ENCODE peak calls at places on chromosomes 11 and 22, in ten cellular contexts. One of them, this sample, is unnamed.

GRCh38 chr11:106160494-106160893 is 83.0 kb downstream of the AASDHPPT start:
- DNase-seq in choroid plexus epithelial cell: peak
- DNase-seq in stimulated activated CD8-positive, alpha-beta memory T cell treated with anti-CD3 and anti-CD28 coated beads, Interleukin-7, amount 100 ng/mL, for 1 hour: no peak
- DNase-seq in activated naive CD8-positive, alpha-beta T cell treated with anti-CD3 and anti-CD28 coated beads, Interleukin-2, amount 50 U/mL, for 16 hours: no peak
- DNase-seq in HS-5: no peak
- DNase-seq in KBM-7: no peak
- DNase-seq in NCI-H1092 treated with DMSO at 0.1 percent for 48 hours: no peak
- DNase-seq in AG04449: no peak
- DNase-seq in A172: peak
- DNase-seq in upper lobe of right lung: no peak
- DNase-seq in this sample: no peak

GRCh38 chr11:35343033-35343598 is 76.2 kb downstream of the SLC1A2 start:
- DNase-seq in choroid plexus epithelial cell: no peak
- DNase-seq in stimulated activated CD8-positive, alpha-beta memory T cell treated with anti-CD3 and anti-CD28 coated beads, Interleukin-7, amount 100 ng/mL, for 1 hour: no peak
- DNase-seq in activated naive CD8-positive, alpha-beta T cell treated with anti-CD3 and anti-CD28 coated beads, Interleukin-2, amount 50 U/mL, for 16 hours: no peak
- DNase-seq in HS-5: no peak
- DNase-seq in KBM-7: no peak
- DNase-seq in NCI-H1092 treated with DMSO at 0.1 percent for 48 hours: no peak
- DNase-seq in AG04449: no peak
- DNase-seq in A172: no peak
- DNase-seq in upper lobe of right lung: no peak
- DNase-seq in this sample: no peak

GRCh38 chr11:128884703-128885338 is 6.3 kb upstream of the KCNJ5 start:
- DNase-seq in choroid plexus epithelial cell: peak
- DNase-seq in stimulated activated CD8-positive, alpha-beta memory T cell treated with anti-CD3 and anti-CD28 coated beads, Interleukin-7, amount 100 ng/mL, for 1 hour: peak
- DNase-seq in activated naive CD8-positive, alpha-beta T cell treated with anti-CD3 and anti-CD28 coated beads, Interleukin-2, amount 50 U/mL, for 16 hours: no peak
- DNase-seq in HS-5: no peak
- DNase-seq in KBM-7: peak
- DNase-seq in NCI-H1092 treated with DMSO at 0.1 percent for 48 hours: peak
- DNase-seq in AG04449: no peak
- DNase-seq in A172: peak
- DNase-seq in upper lobe of right lung: no peak
- DNase-seq in this sample: peak

GRCh38 chr22:20887375-20887774 is 28.6 kb downstream of the SNAP29 start:
- DNase-seq in choroid plexus epithelial cell: no peak
- DNase-seq in stimulated activated CD8-positive, alpha-beta memory T cell treated with anti-CD3 and anti-CD28 coated beads, Interleukin-7, amount 100 ng/mL, for 1 hour: no peak
- DNase-seq in activated naive CD8-positive, alpha-beta T cell treated with anti-CD3 and anti-CD28 coated beads, Interleukin-2, amount 50 U/mL, for 16 hours: no peak
- DNase-seq in HS-5: no peak
- DNase-seq in KBM-7: no peak
- DNase-seq in NCI-H1092 treated with DMSO at 0.1 percent for 48 hours: no peak
- DNase-seq in AG04449: no peak
- DNase-seq in A172: peak
- DNase-seq in upper lobe of right lung: no peak
- DNase-seq in this sample: no peak

GRCh38 chr11:69940246-69940610 is 121.0 kb upstream of the FGF3 start:
- DNase-seq in choroid plexus epithelial cell: no peak
- DNase-seq in stimulated activated CD8-positive, alpha-beta memory T cell treated with anti-CD3 and anti-CD28 coated beads, Interleukin-7, amount 100 ng/mL, for 1 hour: no peak
- DNase-seq in activated naive CD8-positive, alpha-beta T cell treated with anti-CD3 and anti-CD28 coated beads, Interleukin-2, amount 50 U/mL, for 16 hours: no peak
- DNase-seq in HS-5: no peak
- DNase-seq in KBM-7: no peak
- DNase-seq in NCI-H1092 treated with DMSO at 0.1 percent for 48 hours: no peak
- DNase-seq in AG04449: no peak
- DNase-seq in A172: no peak
- DNase-seq in upper lobe of right lung: peak
- DNase-seq in this sample: no peak

GRCh38 chr22:45896961-45897538 is 79.9 kb downstream of the WNT7B start:
- DNase-seq in choroid plexus epithelial cell: no peak
- DNase-seq in stimulated activated CD8-positive, alpha-beta memory T cell treated with anti-CD3 and anti-CD28 coated beads, Interleukin-7, amount 100 ng/mL, for 1 hour: no peak
- DNase-seq in activated naive CD8-positive, alpha-beta T cell treated with anti-CD3 and anti-CD28 coated beads, Interleukin-2, amount 50 U/mL, for 16 hours: no peak
- DNase-seq in HS-5: no peak
- DNase-seq in KBM-7: no peak
- DNase-seq in NCI-H1092 treated with DMSO at 0.1 percent for 48 hours: no peak
- DNase-seq in AG04449: no peak
- DNase-seq in A172: no peak
- DNase-seq in upper lobe of right lung: peak
- DNase-seq in this sample: no peak

GRCh38 chr11:87005569-87005921 is 32.2 kb upstream of the TMEM135 start:
- DNase-seq in choroid plexus epithelial cell: no peak
- DNase-seq in stimulated activated CD8-positive, alpha-beta memory T cell treated with anti-CD3 and anti-CD28 coated beads, Interleukin-7, amount 100 ng/mL, for 1 hour: no peak
- DNase-seq in activated naive CD8-positive, alpha-beta T cell treated with anti-CD3 and anti-CD28 coated beads, Interleukin-2, amount 50 U/mL, for 16 hours: no peak
- DNase-seq in HS-5: no peak
- DNase-seq in KBM-7: no peak
- DNase-seq in NCI-H1092 treated with DMSO at 0.1 percent for 48 hours: no peak
- DNase-seq in AG04449: no peak
- DNase-seq in A172: no peak
- DNase-seq in upper lobe of right lung: no peak
- DNase-seq in this sample: no peak

GRCh38 chr22:39498368-39498767 is 3.7 kb upstream of the MIEF1 start:
- DNase-seq in choroid plexus epithelial cell: no peak
- DNase-seq in stimulated activated CD8-positive, alpha-beta memory T cell treated with anti-CD3 and anti-CD28 coated beads, Interleukin-7, amount 100 ng/mL, for 1 hour: no peak
- DNase-seq in activated naive CD8-positive, alpha-beta T cell treated with anti-CD3 and anti-CD28 coated beads, Interleukin-2, amount 50 U/mL, for 16 hours: no peak
- DNase-seq in HS-5: no peak
- DNase-seq in KBM-7: no peak
- DNase-seq in NCI-H1092 treated with DMSO at 0.1 percent for 48 hours: peak
- DNase-seq in AG04449: no peak
- DNase-seq in A172: no peak
- DNase-seq in upper lobe of right lung: no peak
- DNase-seq in this sample: no peak

GRCh38 chr11:15707194-15707593 is 592.5 kb downstream of the INSC start:
- DNase-seq in choroid plexus epithelial cell: no peak
- DNase-seq in stimulated activated CD8-positive, alpha-beta memory T cell treated with anti-CD3 and anti-CD28 coated beads, Interleukin-7, amount 100 ng/mL, for 1 hour: no peak
- DNase-seq in activated naive CD8-positive, alpha-beta T cell treated with anti-CD3 and anti-CD28 coated beads, Interleukin-2, amount 50 U/mL, for 16 hours: no peak
- DNase-seq in HS-5: no peak
- DNase-seq in KBM-7: no peak
- DNase-seq in NCI-H1092 treated with DMSO at 0.1 percent for 48 hours: peak
- DNase-seq in AG04449: no peak
- DNase-seq in A172: no peak
- DNase-seq in upper lobe of right lung: no peak
- DNase-seq in this sample: no peak

GRCh38 chr11:124086447-124086846 is 28.8 kb upstream of the VWA5A start:
- DNase-seq in choroid plexus epithelial cell: peak
- DNase-seq in stimulated activated CD8-positive, alpha-beta memory T cell treated with anti-CD3 and anti-CD28 coated beads, Interleukin-7, amount 100 ng/mL, for 1 hour: no peak
- DNase-seq in activated naive CD8-positive, alpha-beta T cell treated with anti-CD3 and anti-CD28 coated beads, Interleukin-2, amount 50 U/mL, for 16 hours: no peak
- DNase-seq in HS-5: no peak
- DNase-seq in KBM-7: no peak
- DNase-seq in NCI-H1092 treated with DMSO at 0.1 percent for 48 hours: peak
- DNase-seq in AG04449: no peak
- DNase-seq in A172: no peak
- DNase-seq in upper lobe of right lung: no peak
- DNase-seq in this sample: peak

GRCh38 chr11:111035746-111036145 is 209.8 kb upstream of the POU2AF2 start:
- DNase-seq in choroid plexus epithelial cell: no peak
- DNase-seq in stimulated activated CD8-positive, alpha-beta memory T cell treated with anti-CD3 and anti-CD28 coated beads, Interleukin-7, amount 100 ng/mL, for 1 hour: no peak
- DNase-seq in activated naive CD8-positive, alpha-beta T cell treated with anti-CD3 and anti-CD28 coated beads, Interleukin-2, amount 50 U/mL, for 16 hours: no peak
- DNase-seq in HS-5: no peak
- DNase-seq in KBM-7: no peak
- DNase-seq in NCI-H1092 treated with DMSO at 0.1 percent for 48 hours: no peak
- DNase-seq in AG04449: no peak
- DNase-seq in A172: no peak
- DNase-seq in upper lobe of right lung: no peak
- DNase-seq in this sample: no peak

GRCh38 chr11:5831196-5831829 is 10.4 kb downstream of the OR52E6 start:
- DNase-seq in choroid plexus epithelial cell: no peak
- DNase-seq in stimulated activated CD8-positive, alpha-beta memory T cell treated with anti-CD3 and anti-CD28 coated beads, Interleukin-7, amount 100 ng/mL, for 1 hour: no peak
- DNase-seq in activated naive CD8-positive, alpha-beta T cell treated with anti-CD3 and anti-CD28 coated beads, Interleukin-2, amount 50 U/mL, for 16 hours: no peak
- DNase-seq in HS-5: no peak
- DNase-seq in KBM-7: no peak
- DNase-seq in NCI-H1092 treated with DMSO at 0.1 percent for 48 hours: no peak
- DNase-seq in AG04449: no peak
- DNase-seq in A172: no peak
- DNase-seq in upper lobe of right lung: no peak
- DNase-seq in this sample: no peak

GRCh38 chr11:75376175-75376574 is 23.1 kb upstream of the RPS3 start:
- DNase-seq in choroid plexus epithelial cell: no peak
- DNase-seq in stimulated activated CD8-positive, alpha-beta memory T cell treated with anti-CD3 and anti-CD28 coated beads, Interleukin-7, amount 100 ng/mL, for 1 hour: no peak
- DNase-seq in activated naive CD8-positive, alpha-beta T cell treated with anti-CD3 and anti-CD28 coated beads, Interleukin-2, amount 50 U/mL, for 16 hours: no peak
- DNase-seq in HS-5: no peak
- DNase-seq in KBM-7: no peak
- DNase-seq in NCI-H1092 treated with DMSO at 0.1 percent for 48 hours: no peak
- DNase-seq in AG04449: no peak
- DNase-seq in A172: no peak
- DNase-seq in upper lobe of right lung: no peak
- DNase-seq in this sample: no peak

GRCh38 chr22:27193636-27194035 is 536.2 kb downstream of the MIAT start:
- DNase-seq in choroid plexus epithelial cell: no peak
- DNase-seq in stimulated activated CD8-positive, alpha-beta memory T cell treated with anti-CD3 and anti-CD28 coated beads, Interleukin-7, amount 100 ng/mL, for 1 hour: no peak
- DNase-seq in activated naive CD8-positive, alpha-beta T cell treated with anti-CD3 and anti-CD28 coated beads, Interleukin-2, amount 50 U/mL, for 16 hours: no peak
- DNase-seq in HS-5: no peak
- DNase-seq in KBM-7: no peak
- DNase-seq in NCI-H1092 treated with DMSO at 0.1 percent for 48 hours: no peak
- DNase-seq in AG04449: no peak
- DNase-seq in A172: no peak
- DNase-seq in upper lobe of right lung: no peak
- DNase-seq in this sample: no peak

GRCh38 chr11:78465169-78465942 is 47.7 kb upstream of the GAB2 start:
- DNase-seq in choroid plexus epithelial cell: no peak
- DNase-seq in stimulated activated CD8-positive, alpha-beta memory T cell treated with anti-CD3 and anti-CD28 coated beads, Interleukin-7, amount 100 ng/mL, for 1 hour: no peak
- DNase-seq in activated naive CD8-positive, alpha-beta T cell treated with anti-CD3 and anti-CD28 coated beads, Interleukin-2, amount 50 U/mL, for 16 hours: no peak
- DNase-seq in HS-5: no peak
- DNase-seq in KBM-7: peak
- DNase-seq in NCI-H1092 treated with DMSO at 0.1 percent for 48 hours: no peak
- DNase-seq in AG04449: no peak
- DNase-seq in A172: no peak
- DNase-seq in upper lobe of right lung: no peak
- DNase-seq in this sample: no peak

GRCh38 chr11:61552108-61552635 is 28.7 kb downstream of the SYT7 start:
- DNase-seq in choroid plexus epithelial cell: no peak
- DNase-seq in stimulated activated CD8-positive, alpha-beta memory T cell treated with anti-CD3 and anti-CD28 coated beads, Interleukin-7, amount 100 ng/mL, for 1 hour: no peak
- DNase-seq in activated naive CD8-positive, alpha-beta T cell treated with anti-CD3 and anti-CD28 coated beads, Interleukin-2, amount 50 U/mL, for 16 hours: no peak
- DNase-seq in HS-5: no peak
- DNase-seq in KBM-7: no peak
- DNase-seq in NCI-H1092 treated with DMSO at 0.1 percent for 48 hours: no peak
- DNase-seq in AG04449: no peak
- DNase-seq in A172: no peak
- DNase-seq in upper lobe of right lung: no peak
- DNase-seq in this sample: no peak

GRCh38 chr22:36244522-36245391 is 5.4 kb upstream of the APOL2 start:
- DNase-seq in choroid plexus epithelial cell: peak
- DNase-seq in stimulated activated CD8-positive, alpha-beta memory T cell treated with anti-CD3 and anti-CD28 coated beads, Interleukin-7, amount 100 ng/mL, for 1 hour: no peak
- DNase-seq in activated naive CD8-positive, alpha-beta T cell treated with anti-CD3 and anti-CD28 coated beads, Interleukin-2, amount 50 U/mL, for 16 hours: no peak
- DNase-seq in HS-5: no peak
- DNase-seq in KBM-7: no peak
- DNase-seq in NCI-H1092 treated with DMSO at 0.1 percent for 48 hours: no peak
- DNase-seq in AG04449: peak
- DNase-seq in A172: no peak
- DNase-seq in upper lobe of right lung: no peak
- DNase-seq in this sample: no peak

GRCh38 chr11:96324912-96325311 is 18.1 kb downstream of the MAML2 start:
- DNase-seq in choroid plexus epithelial cell: peak
- DNase-seq in stimulated activated CD8-positive, alpha-beta memory T cell treated with anti-CD3 and anti-CD28 coated beads, Interleukin-7, amount 100 ng/mL, for 1 hour: no peak
- DNase-seq in activated naive CD8-positive, alpha-beta T cell treated with anti-CD3 and anti-CD28 coated beads, Interleukin-2, amount 50 U/mL, for 16 hours: no peak
- DNase-seq in HS-5: no peak
- DNase-seq in KBM-7: no peak
- DNase-seq in NCI-H1092 treated with DMSO at 0.1 percent for 48 hours: no peak
- DNase-seq in AG04449: peak
- DNase-seq in A172: peak
- DNase-seq in upper lobe of right lung: no peak
- DNase-seq in this sample: no peak

GRCh38 chr11:64157987-64158386 is 7.9 kb downstream of the MACROD1 start:
- DNase-seq in choroid plexus epithelial cell: no peak
- DNase-seq in stimulated activated CD8-positive, alpha-beta memory T cell treated with anti-CD3 and anti-CD28 coated beads, Interleukin-7, amount 100 ng/mL, for 1 hour: no peak
- DNase-seq in activated naive CD8-positive, alpha-beta T cell treated with anti-CD3 and anti-CD28 coated beads, Interleukin-2, amount 50 U/mL, for 16 hours: no peak
- DNase-seq in HS-5: no peak
- DNase-seq in KBM-7: no peak
- DNase-seq in NCI-H1092 treated with DMSO at 0.1 percent for 48 hours: no peak
- DNase-seq in AG04449: no peak
- DNase-seq in A172: no peak
- DNase-seq in upper lobe of right lung: no peak
- DNase-seq in this sample: no peak

GRCh38 chr11:123755813-123756212 is 1.5 kb upstream of the OR6X1 start:
- DNase-seq in choroid plexus epithelial cell: no peak
- DNase-seq in stimulated activated CD8-positive, alpha-beta memory T cell treated with anti-CD3 and anti-CD28 coated beads, Interleukin-7, amount 100 ng/mL, for 1 hour: no peak
- DNase-seq in activated naive CD8-positive, alpha-beta T cell treated with anti-CD3 and anti-CD28 coated beads, Interleukin-2, amount 50 U/mL, for 16 hours: no peak
- DNase-seq in HS-5: no peak
- DNase-seq in KBM-7: no peak
- DNase-seq in NCI-H1092 treated with DMSO at 0.1 percent for 48 hours: no peak
- DNase-seq in AG04449: no peak
- DNase-seq in A172: no peak
- DNase-seq in upper lobe of right lung: no peak
- DNase-seq in this sample: no peak

GRCh38 chr22:24827305-24827704 is 21.3 kb downstream of the SGSM1 start:
- DNase-seq in choroid plexus epithelial cell: no peak
- DNase-seq in stimulated activated CD8-positive, alpha-beta memory T cell treated with anti-CD3 and anti-CD28 coated beads, Interleukin-7, amount 100 ng/mL, for 1 hour: no peak
- DNase-seq in activated naive CD8-positive, alpha-beta T cell treated with anti-CD3 and anti-CD28 coated beads, Interleukin-2, amount 50 U/mL, for 16 hours: no peak
- DNase-seq in HS-5: no peak
- DNase-seq in KBM-7: no peak
- DNase-seq in NCI-H1092 treated with DMSO at 0.1 percent for 48 hours: peak
- DNase-seq in AG04449: no peak
- DNase-seq in A172: no peak
- DNase-seq in upper lobe of right lung: peak
- DNase-seq in this sample: no peak

GRCh38 chr22:31160328-31160978 is 471 bp downstream of the RNF185 start:
- DNase-seq in choroid plexus epithelial cell: peak
- DNase-seq in stimulated activated CD8-positive, alpha-beta memory T cell treated with anti-CD3 and anti-CD28 coated beads, Interleukin-7, amount 100 ng/mL, for 1 hour: no peak
- DNase-seq in activated naive CD8-positive, alpha-beta T cell treated with anti-CD3 and anti-CD28 coated beads, Interleukin-2, amount 50 U/mL, for 16 hours: no peak
- DNase-seq in HS-5: no peak
- DNase-seq in KBM-7: peak
- DNase-seq in NCI-H1092 treated with DMSO at 0.1 percent for 48 hours: no peak
- DNase-seq in AG04449: no peak
- DNase-seq in A172: no peak
- DNase-seq in upper lobe of right lung: no peak
- DNase-seq in this sample: no peak

GRCh38 chr11:74680703-74681531 is 50.3 kb downstream of the CHRDL2 start:
- DNase-seq in choroid plexus epithelial cell: no peak
- DNase-seq in stimulated activated CD8-positive, alpha-beta memory T cell treated with anti-CD3 and anti-CD28 coated beads, Interleukin-7, amount 100 ng/mL, for 1 hour: no peak
- DNase-seq in activated naive CD8-positive, alpha-beta T cell treated with anti-CD3 and anti-CD28 coated beads, Interleukin-2, amount 50 U/mL, for 16 hours: no peak
- DNase-seq in HS-5: no peak
- DNase-seq in KBM-7: no peak
- DNase-seq in NCI-H1092 treated with DMSO at 0.1 percent for 48 hours: no peak
- DNase-seq in AG04449: no peak
- DNase-seq in A172: no peak
- DNase-seq in upper lobe of right lung: peak
- DNase-seq in this sample: no peak

GRCh38 chr11:121814962-121815361 is 301.1 kb downstream of the BLID start:
- DNase-seq in choroid plexus epithelial cell: peak
- DNase-seq in stimulated activated CD8-positive, alpha-beta memory T cell treated with anti-CD3 and anti-CD28 coated beads, Interleukin-7, amount 100 ng/mL, for 1 hour: no peak
- DNase-seq in activated naive CD8-positive, alpha-beta T cell treated with anti-CD3 and anti-CD28 coated beads, Interleukin-2, amount 50 U/mL, for 16 hours: no peak
- DNase-seq in HS-5: peak
- DNase-seq in KBM-7: no peak
- DNase-seq in NCI-H1092 treated with DMSO at 0.1 percent for 48 hours: no peak
- DNase-seq in AG04449: no peak
- DNase-seq in A172: no peak
- DNase-seq in upper lobe of right lung: no peak
- DNase-seq in this sample: no peak

GRCh38 chr22:47177334-47177815 is 414.9 kb downstream of the TBC1D22A start:
- DNase-seq in choroid plexus epithelial cell: no peak
- DNase-seq in stimulated activated CD8-positive, alpha-beta memory T cell treated with anti-CD3 and anti-CD28 coated beads, Interleukin-7, amount 100 ng/mL, for 1 hour: no peak
- DNase-seq in activated naive CD8-positive, alpha-beta T cell treated with anti-CD3 and anti-CD28 coated beads, Interleukin-2, amount 50 U/mL, for 16 hours: no peak
- DNase-seq in HS-5: no peak
- DNase-seq in KBM-7: no peak
- DNase-seq in NCI-H1092 treated with DMSO at 0.1 percent for 48 hours: no peak
- DNase-seq in AG04449: no peak
- DNase-seq in A172: no peak
- DNase-seq in upper lobe of right lung: no peak
- DNase-seq in this sample: no peak

GRCh38 chr11:128022761-128023160 is 564.6 kb downstream of the ETS1 start:
- DNase-seq in choroid plexus epithelial cell: no peak
- DNase-seq in stimulated activated CD8-positive, alpha-beta memory T cell treated with anti-CD3 and anti-CD28 coated beads, Interleukin-7, amount 100 ng/mL, for 1 hour: no peak
- DNase-seq in activated naive CD8-positive, alpha-beta T cell treated with anti-CD3 and anti-CD28 coated beads, Interleukin-2, amount 50 U/mL, for 16 hours: no peak
- DNase-seq in HS-5: no peak
- DNase-seq in KBM-7: no peak
- DNase-seq in NCI-H1092 treated with DMSO at 0.1 percent for 48 hours: no peak
- DNase-seq in AG04449: no peak
- DNase-seq in A172: no peak
- DNase-seq in upper lobe of right lung: no peak
- DNase-seq in this sample: no peak

GRCh38 chr11:78350101-78350645 is 67.4 kb downstream of the GAB2 start:
- DNase-seq in choroid plexus epithelial cell: peak
- DNase-seq in stimulated activated CD8-positive, alpha-beta memory T cell treated with anti-CD3 and anti-CD28 coated beads, Interleukin-7, amount 100 ng/mL, for 1 hour: no peak
- DNase-seq in activated naive CD8-positive, alpha-beta T cell treated with anti-CD3 and anti-CD28 coated beads, Interleukin-2, amount 50 U/mL, for 16 hours: no peak
- DNase-seq in HS-5: no peak
- DNase-seq in KBM-7: peak
- DNase-seq in NCI-H1092 treated with DMSO at 0.1 percent for 48 hours: peak
- DNase-seq in AG04449: no peak
- DNase-seq in A172: peak
- DNase-seq in upper lobe of right lung: no peak
- DNase-seq in this sample: peak

GRCh38 chr11:120520091-120520822 is 8.7 kb downstream of the GRIK4 start:
- DNase-seq in choroid plexus epithelial cell: no peak
- DNase-seq in stimulated activated CD8-positive, alpha-beta memory T cell treated with anti-CD3 and anti-CD28 coated beads, Interleukin-7, amount 100 ng/mL, for 1 hour: no peak
- DNase-seq in activated naive CD8-positive, alpha-beta T cell treated with anti-CD3 and anti-CD28 coated beads, Interleukin-2, amount 50 U/mL, for 16 hours: no peak
- DNase-seq in HS-5: no peak
- DNase-seq in KBM-7: no peak
- DNase-seq in NCI-H1092 treated with DMSO at 0.1 percent for 48 hours: no peak
- DNase-seq in AG04449: no peak
- DNase-seq in A172: no peak
- DNase-seq in upper lobe of right lung: peak
- DNase-seq in this sample: no peak

This sample was measured in NCI-H526.